ENCODE peak calls at places on chromosomes 3 and 15, in four cellular contexts. O, Q, N and C are unnamed samples.

GRCh38 chr3:30077746-30078145 is 528.7 kb upstream of the TGFBR2 start:
- DNase-seq in Q (no peak), N (no peak), O (no peak), C (no peak)

GRCh38 chr3:58008140-58009025 is at the start of gene FLNB:
- DNase-seq in N (peak), Q (peak), O (peak), C (peak)

GRCh38 chr3:42403737-42404136 is 6.7 kb downstream of the LYZL4 start:
- DNase-seq in O (no peak), N (no peak), Q (no peak), C (no peak)

GRCh38 chr3:31251083-31251482 is 281.6 kb upstream of the STT3B start:
- DNase-seq in O (no peak), Q (no peak), N (no peak), C (no peak)

GRCh38 chr15:49468440-49468839 is 45.4 kb downstream of the FGF7 start:
- DNase-seq in O (no peak), N (peak), Q (no peak), C (no peak)

GRCh38 chr3:128383316-128384235 is 83.1 kb downstream of the DNAJB8 start:
- DNase-seq in Q (peak), O (peak), N (peak), C (no peak)

GRCh38 chr15:60933914-60934885 is 294.9 kb downstream of the RORA start:
- DNase-seq in O (no peak), Q (no peak), N (no peak), C (no peak)

GRCh38 chr3:111750278-111750884 is 108.7 kb upstream of the PHLDB2 start:
- DNase-seq in O (no peak), N (no peak), Q (no peak), C (no peak)

GRCh38 chr3:197554196-197554561 is 1.6 kb downstream of the BDH1 start:
- DNase-seq in N (no peak), O (no peak), Q (no peak), C (no peak)

GRCh38 chr15:34013746-34014145 is 25.3 kb downstream of the AVEN start:
- DNase-seq in O (no peak), Q (no peak), N (no peak), C (no peak)

GRCh38 chr3:155702745-155703581 is 41.9 kb downstream of the PLCH1 start:
- DNase-seq in O (peak), N (no peak), Q (no peak), C (no peak)

GRCh38 chr15:49044761-49045571 is 1.3 kb downstream of the SECISBP2L start:
- DNase-seq in Q (no peak), N (no peak), O (no peak), C (no peak)

GRCh38 chr15:51260262-51260661 is 78.1 kb downstream of the CYP19A1 start:
- DNase-seq in N (no peak), Q (no peak), O (no peak), C (no peak)

GRCh38 chr3:16060358-16060852 is 114.1 kb upstream of the GALNT15 start:
- DNase-seq in N (peak), Q (peak), O (peak), C (no peak)

GRCh38 chr3:122977645-122978466 is 49.7 kb downstream of the SEMA5B start:
- DNase-seq in O (peak), N (peak), Q (no peak), C (peak)

GRCh38 chr3:196968233-196969000 is at the start of gene PIGZ:
- DNase-seq in N (no peak), O (peak), Q (peak), C (peak)

GRCh38 chr3:113279686-113280085 is 68.3 kb downstream of the BOC start:
- DNase-seq in Q (peak), N (no peak), O (no peak), C (peak)

GRCh38 chr3:51735039-51735438 is 28.2 kb downstream of the GRM2 start:
- DNase-seq in O (no peak), N (peak), Q (no peak), C (no peak)

GRCh38 chr15:99076109-99076508 is 28.8 kb upstream of the SYNM start:
- DNase-seq in Q (no peak), O (no peak), N (no peak), C (no peak)

GRCh38 chr3:100956276-100956675 is 36.9 kb downstream of the ABI3BP start:
- DNase-seq in O (no peak), N (no peak), Q (no peak), C (no peak)

GRCh38 chr3:163939926-163940325 is 1138.4 kb downstream of the SI start:
- DNase-seq in Q (no peak), N (no peak), O (peak), C (peak)

GRCh38 chr3:108806316-108806715 is 16.3 kb upstream of the TRAT1 start:
- DNase-seq in Q (no peak), O (no peak), N (no peak), C (no peak)

GRCh38 chr3:143484851-143485512 is 363.3 kb downstream of the SLC9A9 start:
- DNase-seq in N (no peak), Q (peak), O (peak), C (no peak)

GRCh38 chr15:37221671-37222207 is 121.4 kb upstream of the MEIS2 start:
- DNase-seq in Q (no peak), O (no peak), N (no peak), C (no peak)

GRCh38 chr3:171390531-171390930 is 69.7 kb downstream of the TNIK start:
- DNase-seq in Q (no peak), N (no peak), O (no peak), C (no peak)

DNA sequence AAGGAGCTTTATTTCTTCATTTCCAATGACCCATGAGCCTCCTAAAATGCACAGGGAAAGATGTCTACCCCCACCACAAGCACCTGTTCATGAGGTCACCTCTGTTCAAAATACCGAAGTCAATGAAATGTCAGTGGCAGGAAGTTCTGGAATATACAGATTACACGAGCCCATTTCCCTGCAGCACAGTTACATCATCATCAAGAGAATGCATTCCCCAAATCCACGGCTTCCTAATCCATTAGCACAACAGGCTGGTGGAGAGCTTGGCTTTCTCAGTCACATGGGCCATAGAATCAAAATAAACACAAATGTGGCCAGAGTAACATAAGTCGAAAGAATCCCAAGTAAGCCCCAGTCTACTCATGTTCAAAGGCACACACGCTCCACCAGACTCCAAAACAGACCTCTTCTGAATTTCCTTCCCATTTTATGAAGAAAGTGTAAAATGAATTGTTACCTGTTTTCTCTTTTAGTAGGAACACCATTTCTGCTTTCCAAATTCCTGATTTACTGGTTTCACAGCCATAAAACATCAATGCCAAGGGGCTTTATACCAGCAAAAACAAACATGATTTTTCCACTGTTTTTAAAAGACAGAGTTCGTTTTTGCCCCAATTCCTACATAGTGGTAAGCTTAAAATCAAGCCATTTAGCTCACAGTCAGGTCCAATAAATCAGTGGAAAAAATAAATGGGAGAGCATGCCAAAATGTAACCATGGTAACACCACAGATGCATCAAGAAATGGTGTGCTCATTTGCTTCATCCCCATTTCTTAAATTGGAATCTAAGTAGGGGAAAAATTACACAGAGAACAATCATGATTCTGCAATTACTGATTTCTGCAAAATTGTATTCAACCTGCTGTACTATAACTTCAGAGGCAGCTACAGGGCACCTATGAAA is 419.1 kb downstream of the MAGI1 start:
- DNase-seq in N (no peak), Q (peak), O (peak), C (no peak)
- TF ChIP-seq ELF4 in N (no peak), Q (no peak), O (no peak), C (no peak)

DNA sequence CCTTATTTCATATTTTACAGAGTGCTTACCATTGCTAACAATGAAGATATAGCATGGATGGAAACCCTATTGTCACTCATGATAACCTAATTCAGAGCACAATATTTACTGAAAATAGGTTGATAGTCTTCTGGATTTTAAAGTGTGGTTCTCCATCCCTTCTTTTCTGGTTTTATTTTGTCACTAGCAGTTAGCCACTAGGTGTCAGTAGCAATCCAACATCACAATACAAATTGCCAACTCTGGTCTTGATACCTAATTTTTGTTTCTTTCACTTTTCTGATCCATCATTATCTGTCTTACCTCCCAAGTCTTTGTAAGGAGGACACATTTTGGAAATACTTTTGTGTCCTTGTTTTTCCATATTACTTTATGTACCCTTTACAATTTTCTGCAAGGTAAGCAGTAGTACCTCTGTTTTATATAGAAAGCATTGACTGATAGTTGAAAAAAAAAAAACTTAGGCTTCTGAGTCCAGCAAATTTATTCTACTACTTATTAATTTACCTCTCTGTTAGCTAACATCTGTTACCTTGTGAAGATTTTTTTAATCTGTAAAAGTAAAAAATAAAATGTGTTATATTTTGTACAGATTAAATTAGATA is 28.3 kb upstream of the CRYBG3 start:
- DNase-seq in N (peak), Q (peak), O (peak), C (no peak)
- TF ChIP-seq ELF4 in N (no peak), Q (no peak), O (no peak), C (no peak)

GRCh38 chr3:13021141-13021933 is 51.9 kb downstream of the IQSEC1 start:
- DNase-seq in O (no peak), Q (no peak), N (no peak), C (no peak)
- TF ChIP-seq ELF4 in O (no peak), Q (no peak), N (no peak), C (no peak)

DNA sequence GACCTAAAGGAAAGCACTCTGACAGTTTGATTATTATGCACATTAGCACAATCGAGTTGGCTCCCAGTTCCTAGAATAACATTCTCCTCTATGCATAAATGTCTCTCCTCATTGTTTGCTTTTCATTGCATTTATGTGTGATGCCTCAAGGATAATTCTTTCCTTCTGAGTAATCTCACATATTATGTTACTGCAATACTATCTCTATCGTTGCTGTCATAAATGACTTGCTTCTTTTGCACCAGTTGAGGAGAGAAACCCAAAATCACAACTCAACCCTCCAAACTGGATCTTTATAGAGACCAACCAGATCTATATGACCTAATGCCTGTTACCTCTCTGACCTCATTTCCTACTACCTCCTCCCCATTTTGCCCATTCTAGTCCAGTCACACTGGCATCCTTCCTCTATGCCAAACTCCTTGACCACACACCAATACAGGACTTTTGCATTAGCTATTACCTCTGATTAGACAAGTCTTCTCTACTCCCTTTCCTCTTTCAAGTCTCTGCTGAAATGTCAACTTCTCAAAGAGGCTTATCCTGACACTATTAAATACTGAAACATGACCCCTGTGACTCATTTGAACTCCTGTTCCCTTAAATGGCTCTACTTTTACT is 1026.0 kb downstream of the TUSC7 start:
- DNase-seq in O (no peak), Q (no peak), N (no peak), C (no peak)
- TF ChIP-seq ELF4 in O (no peak), Q (no peak), N (no peak), C (no peak)

GRCh38 chr3:126342991-126343661 is 14.1 kb downstream of the KLF15 start:
- DNase-seq in Q (peak), O (peak), N (peak), C (peak)
- TF ChIP-seq ELF4 in Q (no peak), O (no peak), N (no peak), C (no peak)

DNA sequence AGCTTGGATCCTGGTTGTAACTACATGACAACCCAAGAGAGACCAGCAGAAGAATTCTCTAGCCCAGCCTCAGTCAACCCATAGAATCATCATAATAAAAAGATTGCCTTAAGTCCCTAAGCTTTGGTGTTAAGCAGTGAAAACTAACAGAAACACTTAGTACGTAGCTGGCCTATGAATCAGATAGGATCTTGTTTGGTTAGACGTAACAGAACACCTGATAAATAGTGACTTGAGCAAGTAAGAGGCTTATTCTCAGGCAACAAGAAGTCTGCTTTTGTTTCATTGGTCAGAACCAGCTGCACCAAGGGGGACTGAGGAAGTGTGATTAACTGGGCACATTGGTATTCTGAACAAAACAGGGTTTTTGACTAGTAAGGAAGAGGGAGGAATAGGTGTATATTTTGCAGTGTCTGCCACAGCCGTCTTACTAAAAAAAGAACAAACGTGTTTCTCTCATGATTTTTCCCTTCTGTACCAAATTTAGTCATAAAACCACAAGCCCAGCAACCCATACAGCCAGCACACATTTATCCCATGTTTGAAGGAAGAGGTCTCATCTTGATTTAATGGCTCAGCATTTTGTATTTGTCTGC is 53.3 kb upstream of the GLCE start:
- DNase-seq in O (no peak), Q (no peak), N (no peak), C (no peak)
- TF ChIP-seq ELF4 in O (no peak), Q (no peak), N (no peak), C (no peak)